ENCODE peak calls at places on chromosomes 16 and 17, in seven cellular contexts. One of them, this sample, is unnamed.

GRCh38 chr17:18928726-18929125 is 23.2 kb upstream of the SLC5A10 start:
- DNase-seq in IMR-90: no peak
- DNase-seq in CD8-positive, alpha-beta memory T cell: no peak
- DNase-seq in upper lobe of right lung: no peak
- DNase-seq in cardiac fibroblast: no peak
- DNase-seq in mammary epithelial cell: no peak
- DNase-seq in heart right ventricle: no peak
- DNase-seq in this sample: peak

GRCh38 chr17:63474174-63474913 is 2.5 kb upstream of the ACE start:
- DNase-seq in heart right ventricle: peak
- DNase-seq in mammary epithelial cell: no peak
- DNase-seq in CD8-positive, alpha-beta memory T cell: no peak
- DNase-seq in upper lobe of right lung: no peak
- DNase-seq in IMR-90: no peak
- DNase-seq in cardiac fibroblast: no peak
- DNase-seq in this sample: no peak

GRCh38 chr16:58110590-58111330 is 18.4 kb downstream of the CFAP20 start:
- DNase-seq in mammary epithelial cell: peak
- DNase-seq in CD8-positive, alpha-beta memory T cell: no peak
- DNase-seq in heart right ventricle: no peak
- DNase-seq in IMR-90: peak
- DNase-seq in cardiac fibroblast: no peak
- DNase-seq in upper lobe of right lung: no peak
- DNase-seq in this sample: no peak

GRCh38 chr16:56525154-56525720 is 5.4 kb upstream of the BBS2 start:
- DNase-seq in upper lobe of right lung: no peak
- DNase-seq in cardiac fibroblast: peak
- DNase-seq in CD8-positive, alpha-beta memory T cell: no peak
- DNase-seq in heart right ventricle: no peak
- DNase-seq in IMR-90: peak
- DNase-seq in mammary epithelial cell: no peak
- DNase-seq in this sample: no peak

GRCh38 chr17:31408586-31408985 is 17.1 kb downstream of the RAB11FIP4 start:
- DNase-seq in IMR-90: no peak
- DNase-seq in CD8-positive, alpha-beta memory T cell: no peak
- DNase-seq in heart right ventricle: no peak
- DNase-seq in upper lobe of right lung: no peak
- DNase-seq in mammary epithelial cell: no peak
- DNase-seq in cardiac fibroblast: no peak
- DNase-seq in this sample: no peak

GRCh38 chr17:33647976-33648375 is 354.9 kb upstream of the ASIC2 start:
- DNase-seq in cardiac fibroblast: peak
- DNase-seq in CD8-positive, alpha-beta memory T cell: no peak
- DNase-seq in upper lobe of right lung: no peak
- DNase-seq in mammary epithelial cell: peak
- DNase-seq in heart right ventricle: no peak
- DNase-seq in IMR-90: peak
- DNase-seq in this sample: peak

GRCh38 chr17:70074991-70075390 is at the start of gene KCNJ16:
- DNase-seq in IMR-90: no peak
- DNase-seq in CD8-positive, alpha-beta memory T cell: no peak
- DNase-seq in upper lobe of right lung: no peak
- DNase-seq in mammary epithelial cell: no peak
- DNase-seq in cardiac fibroblast: no peak
- DNase-seq in heart right ventricle: no peak
- DNase-seq in this sample: no peak

GRCh38 chr17:68748381-68748780 is 147.2 kb upstream of the FAM20A start:
- DNase-seq in IMR-90: no peak
- DNase-seq in mammary epithelial cell: no peak
- DNase-seq in cardiac fibroblast: no peak
- DNase-seq in upper lobe of right lung: no peak
- DNase-seq in heart right ventricle: no peak
- DNase-seq in CD8-positive, alpha-beta memory T cell: no peak
- DNase-seq in this sample: no peak

GRCh38 chr17:68572138-68572842 is 28.9 kb downstream of the FAM20A start:
- DNase-seq in upper lobe of right lung: no peak
- DNase-seq in mammary epithelial cell: no peak
- DNase-seq in IMR-90: no peak
- DNase-seq in cardiac fibroblast: no peak
- DNase-seq in CD8-positive, alpha-beta memory T cell: no peak
- DNase-seq in heart right ventricle: no peak
- DNase-seq in this sample: no peak

GRCh38 chr16:13909872-13910303 is 10.1 kb upstream of the ERCC4 start:
- DNase-seq in IMR-90: peak
- DNase-seq in heart right ventricle: peak
- DNase-seq in upper lobe of right lung: no peak
- DNase-seq in mammary epithelial cell: peak
- DNase-seq in cardiac fibroblast: peak
- DNase-seq in CD8-positive, alpha-beta memory T cell: no peak
- DNase-seq in this sample: no peak

GRCh38 chr17:74805543-74805991 is 29.4 kb upstream of the NAT9 start:
- DNase-seq in heart right ventricle: peak
- DNase-seq in cardiac fibroblast: no peak
- DNase-seq in mammary epithelial cell: no peak
- DNase-seq in CD8-positive, alpha-beta memory T cell: no peak
- DNase-seq in IMR-90: no peak
- DNase-seq in upper lobe of right lung: no peak
- DNase-seq in this sample: no peak

GRCh38 chr16:1088295-1089170 is 7.5 kb downstream of the C1QTNF8 start:
- DNase-seq in CD8-positive, alpha-beta memory T cell: no peak
- DNase-seq in mammary epithelial cell: no peak
- DNase-seq in cardiac fibroblast: no peak
- DNase-seq in upper lobe of right lung: no peak
- DNase-seq in IMR-90: no peak
- DNase-seq in heart right ventricle: no peak
- DNase-seq in this sample: no peak

GRCh38 chr16:78192734-78193133 is 93.3 kb downstream of the WWOX start:
- DNase-seq in mammary epithelial cell: no peak
- DNase-seq in CD8-positive, alpha-beta memory T cell: no peak
- DNase-seq in heart right ventricle: no peak
- DNase-seq in cardiac fibroblast: no peak
- DNase-seq in IMR-90: no peak
- DNase-seq in upper lobe of right lung: no peak
- DNase-seq in this sample: no peak

GRCh38 chr16:72827907-72828306 is 220.0 kb downstream of the ZFHX3 start:
- DNase-seq in upper lobe of right lung: no peak
- DNase-seq in heart right ventricle: no peak
- DNase-seq in cardiac fibroblast: no peak
- DNase-seq in mammary epithelial cell: no peak
- DNase-seq in IMR-90: peak
- DNase-seq in CD8-positive, alpha-beta memory T cell: no peak
- DNase-seq in this sample: no peak

GRCh38 chr17:45020354-45021138 is 30.9 kb downstream of the DCAKD start:
- DNase-seq in heart right ventricle: peak
- DNase-seq in CD8-positive, alpha-beta memory T cell: no peak
- DNase-seq in mammary epithelial cell: no peak
- DNase-seq in cardiac fibroblast: no peak
- DNase-seq in IMR-90: peak
- DNase-seq in upper lobe of right lung: no peak
- DNase-seq in this sample: no peak

GRCh38 chr16:58047557-58048348 is 22.2 kb downstream of the MMP15 start:
- DNase-seq in CD8-positive, alpha-beta memory T cell: no peak
- DNase-seq in cardiac fibroblast: no peak
- DNase-seq in IMR-90: no peak
- DNase-seq in heart right ventricle: peak
- DNase-seq in upper lobe of right lung: no peak
- DNase-seq in mammary epithelial cell: no peak
- DNase-seq in this sample: no peak

GRCh38 chr17:75084039-75084660 is 3.6 kb upstream of the SLC16A5 start:
- DNase-seq in mammary epithelial cell: no peak
- DNase-seq in IMR-90: no peak
- DNase-seq in CD8-positive, alpha-beta memory T cell: no peak
- DNase-seq in cardiac fibroblast: peak
- DNase-seq in heart right ventricle: no peak
- DNase-seq in upper lobe of right lung: no peak
- DNase-seq in this sample: peak

GRCh38 chr17:32302860-32303649 is 37.4 kb downstream of the RHBDL3 start:
- DNase-seq in cardiac fibroblast: no peak
- DNase-seq in IMR-90: no peak
- DNase-seq in mammary epithelial cell: no peak
- DNase-seq in CD8-positive, alpha-beta memory T cell: no peak
- DNase-seq in upper lobe of right lung: no peak
- DNase-seq in heart right ventricle: no peak
- DNase-seq in this sample: no peak

DNA sequence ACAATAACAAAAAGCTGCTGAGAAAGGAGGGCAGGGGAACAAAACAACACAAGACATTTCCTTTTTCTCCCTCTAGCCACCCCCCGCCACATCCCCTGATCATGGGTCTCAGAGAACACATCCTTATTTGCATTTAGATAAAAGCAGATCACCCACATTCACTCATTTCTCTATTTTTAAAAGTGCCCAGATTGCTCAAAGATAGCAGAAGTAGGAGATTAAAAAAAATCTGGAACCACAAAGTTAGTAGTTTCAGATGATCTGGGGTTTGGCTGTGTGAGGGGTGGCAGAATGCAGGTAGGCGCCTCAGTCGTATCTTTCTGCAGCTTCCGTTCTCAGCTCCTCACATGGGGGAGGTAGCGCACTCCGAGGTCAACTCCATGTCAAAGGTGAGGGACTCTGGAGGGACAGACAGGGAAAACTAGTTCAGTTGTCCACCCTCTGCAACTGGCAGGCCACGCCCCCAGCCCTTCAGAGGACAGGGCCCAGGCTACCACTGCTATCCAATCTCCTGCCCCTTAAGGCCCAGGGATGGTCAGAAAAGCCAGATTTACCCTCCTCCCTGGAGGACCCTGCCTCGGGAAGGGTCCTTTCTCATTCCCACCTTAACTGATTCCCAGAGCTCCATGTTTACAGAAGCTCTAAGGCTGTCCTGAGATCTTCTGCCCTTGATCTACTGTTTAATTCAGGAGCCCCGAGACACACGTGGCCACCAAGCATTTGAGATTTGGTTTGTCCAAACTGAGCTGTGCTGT is 27.3 kb downstream of the STAT5A start:
- DNase-seq in upper lobe of right lung: no peak
- DNase-seq in heart right ventricle: no peak
- DNase-seq in IMR-90: no peak
- DNase-seq in mammary epithelial cell: no peak
- DNase-seq in cardiac fibroblast: no peak
- DNase-seq in CD8-positive, alpha-beta memory T cell: no peak
- DNase-seq in this sample: peak
- H3K4me3 ChIP-seq in upper lobe of right lung: no peak
- H3K4me3 ChIP-seq in heart right ventricle: no peak
- H3K4me3 ChIP-seq in IMR-90: no peak
- H3K4me3 ChIP-seq in mammary epithelial cell: no peak
- H3K4me3 ChIP-seq in cardiac fibroblast: no peak
- H3K4me3 ChIP-seq in CD8-positive, alpha-beta memory T cell: peak
- H3K4me3 ChIP-seq in this sample: peak

GRCh38 chr16:50024207-50024606 is 818 bp upstream of the CNEP1R1 start:
- DNase-seq in IMR-90: no peak
- DNase-seq in CD8-positive, alpha-beta memory T cell: no peak
- DNase-seq in upper lobe of right lung: no peak
- DNase-seq in heart right ventricle: no peak
- DNase-seq in mammary epithelial cell: no peak
- DNase-seq in cardiac fibroblast: no peak
- DNase-seq in this sample: no peak
- H3K4me3 ChIP-seq in IMR-90: no peak
- H3K4me3 ChIP-seq in CD8-positive, alpha-beta memory T cell: peak
- H3K4me3 ChIP-seq in upper lobe of right lung: no peak
- H3K4me3 ChIP-seq in heart right ventricle: no peak
- H3K4me3 ChIP-seq in mammary epithelial cell: no peak
- H3K4me3 ChIP-seq in cardiac fibroblast: no peak
- H3K4me3 ChIP-seq in this sample: peak

GRCh38 chr17:2707721-2708584 is 3.6 kb downstream of the CLUH start:
- DNase-seq in heart right ventricle: peak
- DNase-seq in upper lobe of right lung: peak
- DNase-seq in CD8-positive, alpha-beta memory T cell: no peak
- DNase-seq in IMR-90: no peak
- DNase-seq in mammary epithelial cell: no peak
- DNase-seq in cardiac fibroblast: no peak
- DNase-seq in this sample: no peak
- H3K4me3 ChIP-seq in heart right ventricle: peak
- H3K4me3 ChIP-seq in upper lobe of right lung: no peak
- H3K4me3 ChIP-seq in CD8-positive, alpha-beta memory T cell: no peak
- H3K4me3 ChIP-seq in IMR-90: no peak
- H3K4me3 ChIP-seq in mammary epithelial cell: no peak
- H3K4me3 ChIP-seq in cardiac fibroblast: no peak
- H3K4me3 ChIP-seq in this sample: no peak

GRCh38 chr17:4536742-4537411 is 18.3 kb downstream of the MYBBP1A start:
- DNase-seq in mammary epithelial cell: no peak
- DNase-seq in heart right ventricle: no peak
- DNase-seq in cardiac fibroblast: peak
- DNase-seq in CD8-positive, alpha-beta memory T cell: no peak
- DNase-seq in upper lobe of right lung: no peak
- DNase-seq in IMR-90: peak
- DNase-seq in this sample: no peak
- H3K4me3 ChIP-seq in mammary epithelial cell: no peak
- H3K4me3 ChIP-seq in heart right ventricle: no peak
- H3K4me3 ChIP-seq in cardiac fibroblast: no peak
- H3K4me3 ChIP-seq in CD8-positive, alpha-beta memory T cell: no peak
- H3K4me3 ChIP-seq in upper lobe of right lung: no peak
- H3K4me3 ChIP-seq in IMR-90: no peak
- H3K4me3 ChIP-seq in this sample: no peak

DNA sequence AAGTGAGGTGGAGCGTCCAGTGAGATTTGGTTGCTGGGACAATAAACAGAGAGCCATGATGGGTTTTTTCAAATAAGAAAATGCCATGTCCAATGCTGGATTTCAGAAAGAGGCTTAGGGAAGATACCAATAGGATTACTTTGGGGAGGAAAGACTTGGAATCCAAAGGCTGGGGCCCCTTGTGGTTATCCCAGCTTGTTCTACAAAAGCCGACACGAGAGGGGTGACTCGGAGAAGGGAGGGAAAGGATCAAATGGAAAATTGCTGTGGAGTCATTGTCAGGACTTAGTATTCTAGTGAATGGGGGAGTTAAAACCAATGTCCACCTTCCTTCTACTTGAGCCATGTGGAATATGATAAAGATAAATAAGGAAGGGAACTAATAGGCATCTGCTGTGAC is 305.5 kb downstream of the SOX9 start:
- DNase-seq in heart right ventricle: no peak
- DNase-seq in IMR-90: no peak
- DNase-seq in cardiac fibroblast: no peak
- DNase-seq in mammary epithelial cell: no peak
- DNase-seq in CD8-positive, alpha-beta memory T cell: no peak
- DNase-seq in upper lobe of right lung: no peak
- DNase-seq in this sample: no peak
- H3K4me3 ChIP-seq in heart right ventricle: no peak
- H3K4me3 ChIP-seq in IMR-90: no peak
- H3K4me3 ChIP-seq in cardiac fibroblast: no peak
- H3K4me3 ChIP-seq in mammary epithelial cell: no peak
- H3K4me3 ChIP-seq in CD8-positive, alpha-beta memory T cell: no peak
- H3K4me3 ChIP-seq in upper lobe of right lung: no peak
- H3K4me3 ChIP-seq in this sample: no peak

DNA sequence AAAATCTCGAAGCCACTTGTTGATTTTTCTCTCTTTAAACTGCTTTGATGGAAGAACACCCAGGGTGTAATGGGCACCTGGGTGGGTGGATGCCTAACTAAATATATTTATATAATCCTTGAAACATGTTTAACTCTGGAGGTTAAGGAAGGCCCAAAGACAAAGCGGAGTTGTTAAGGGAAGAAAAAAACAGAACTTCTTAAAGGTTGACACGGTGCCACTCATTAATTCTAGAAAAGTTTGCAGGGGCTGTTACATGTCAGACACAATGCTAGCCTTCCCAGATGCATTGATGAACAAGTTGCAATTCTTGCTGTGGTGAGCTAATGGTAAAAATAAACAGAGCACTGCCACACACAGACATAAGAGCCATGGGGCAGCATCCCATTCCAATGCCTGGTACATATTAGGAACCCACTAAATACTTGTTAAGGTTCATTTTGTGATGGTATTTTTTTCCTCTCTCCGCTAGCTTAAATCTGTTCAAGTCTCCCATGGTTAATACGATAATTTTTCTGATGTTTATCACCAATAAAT is 109.5 kb downstream of the CDH13 start:
- DNase-seq in heart right ventricle: no peak
- DNase-seq in mammary epithelial cell: no peak
- DNase-seq in IMR-90: no peak
- DNase-seq in upper lobe of right lung: no peak
- DNase-seq in cardiac fibroblast: no peak
- DNase-seq in CD8-positive, alpha-beta memory T cell: no peak
- DNase-seq in this sample: no peak
- H3K4me3 ChIP-seq in heart right ventricle: no peak
- H3K4me3 ChIP-seq in mammary epithelial cell: no peak
- H3K4me3 ChIP-seq in IMR-90: no peak
- H3K4me3 ChIP-seq in upper lobe of right lung: no peak
- H3K4me3 ChIP-seq in cardiac fibroblast: no peak
- H3K4me3 ChIP-seq in CD8-positive, alpha-beta memory T cell: no peak
- H3K4me3 ChIP-seq in this sample: no peak